ENCODE peak calls at places on chromosomes 16 and 17, in ten cellular contexts. T is thyroid gland; U is DMS 273 treated with DMSO at 0.1 percent for 48 hours; H is midbrain; B is nephron progenitor cell; K is activated effector memory CD4-positive, alpha-beta T cell treated with Interleukin-2 at 50 U/mL for 16 hours; Q is GM18507; E is Panc1; V is lower leg skin; A is spleen. G is an unnamed sample.

GRCh38 chr16:53565300-53565699 is 62.3 kb upstream of the AKTIP start:
- DNase-seq in E (no peak), A (no peak), B (no peak), T (no peak), H (no peak), V (no peak), Q (no peak), K (no peak), U (no peak), G (no peak)

GRCh38 chr17:38617967-38618760 is 12.4 kb upstream of the SRCIN1 start:
- DNase-seq in Q (no peak), K (no peak), B (no peak), V (no peak), E (no peak), T (no peak), A (peak; percentile 9), H (no peak), U (no peak), G (no peak)

GRCh38 chr16:65689726-65690125 is 567.9 kb upstream of the CDH11 start:
- DNase-seq in K (no peak), U (no peak), E (no peak), A (no peak), T (no peak), H (no peak), V (no peak), Q (no peak), B (no peak), G (no peak)

GRCh38 chr16:24151482-24151939 is 104.6 kb upstream of the CACNG3 start:
- DNase-seq in Q (no peak), T (no peak), H (no peak), E (no peak), A (no peak), V (no peak), U (no peak), K (no peak), B (no peak), G (no peak)

GRCh38 chr17:73806768-73807167 is 162.5 kb upstream of the SDK2 start:
- DNase-seq in H (no peak), B (no peak), U (no peak), V (no peak), Q (no peak), K (no peak), T (no peak), E (no peak), A (no peak), G (no peak)

GRCh38 chr17:17691468-17692263 is 10.4 kb downstream of the RAI1 start:
- DNase-seq in K (no peak), T (peak; percentile 49), H (no peak), B (no peak), E (no peak), A (no peak), V (no peak), U (no peak), Q (no peak), G (no peak)

GRCh38 chr16:35207059-35207999 is 1747.9 kb downstream of the TP53TG3F start:
- DNase-seq in U (no peak), K (no peak), H (peak; percentile 0), V (no peak), B (no peak), E (no peak), T (no peak), A (peak; percentile 61), Q (no peak), G (no peak)

GRCh38 chr16:2470234-2470601 is 879 bp upstream of the NTN3 start:
- DNase-seq in B (no peak), V (no peak), K (no peak), U (no peak), H (no peak), T (no peak), Q (no peak), A (no peak), E (no peak), G (no peak)

GRCh38 chr17:74919440-74920305 is 3.4 kb downstream of the USH1G start:
- DNase-seq in H (peak; percentile 6), U (no peak), E (no peak), T (no peak), A (no peak), K (no peak), Q (no peak), V (no peak), B (peak; percentile 43), G (no peak)

GRCh38 chr16:78488461-78488860 is 389.0 kb downstream of the WWOX start:
- DNase-seq in E (no peak), Q (no peak), V (no peak), A (no peak), T (no peak), U (no peak), B (no peak), H (no peak), K (no peak), G (no peak)

GRCh38 chr17:75693500-75694481 is 26.7 kb downstream of the SAP30BP start:
- DNase-seq in K (no peak), A (peak; percentile 65), H (peak; percentile 93), B (no peak), T (peak; percentile 81), U (no peak), Q (no peak), V (peak; percentile 93), E (no peak), G (no peak)

GRCh38 chr17:1979182-1979980 is 45.8 kb downstream of the RTN4RL1 start:
- DNase-seq in Q (no peak), U (no peak), H (no peak), A (no peak), V (no peak), E (no peak), B (peak; percentile 39), T (peak; percentile 77), K (no peak), G (no peak)